ENCODE peak calls at places on chromosomes 1 and 21, in five cellular contexts. M is mesendoderm, Z is GM23248, F is fibroblast of lung, J is neuronal stem cell. S is an unnamed sample.

GRCh38 chr1:17200756-17201155 is 4.2 kb upstream of the PADI1 start:
- DNase-seq in M (no peak), J (no peak), Z (no peak), F (no peak), S (no peak)

GRCh38 chr1:150267896-150268295 is 920 bp downstream of the APH1A start:
- DNase-seq in Z (peak), M (no peak), J (no peak), F (no peak), S (no peak)

GRCh38 chr1:29686012-29686930 is 449.9 kb downstream of the PTPRU start:
- DNase-seq in M (no peak), Z (peak), J (no peak), F (no peak), S (no peak)

GRCh38 chr21:43774163-43774562 is 1.9 kb downstream of the CSTB start:
- DNase-seq in Z (no peak), F (no peak), J (no peak), M (no peak), S (no peak)

GRCh38 chr1:21124846-21125245 is 51.9 kb downstream of the EIF4G3 start:
- DNase-seq in Z (peak), J (no peak), F (peak), M (no peak), S (no peak)

GRCh38 chr1:218751208-218751948 is 406.2 kb downstream of the TGFB2 start:
- DNase-seq in Z (no peak), F (no peak), M (no peak), J (no peak), S (no peak)

GRCh38 chr1:201495447-201496295 is 11.3 kb downstream of the CSRP1 start:
- DNase-seq in M (no peak), Z (peak), F (peak), J (no peak), S (no peak)

GRCh38 chr1:98133151-98133550 is 212.3 kb upstream of the DPYD start:
- DNase-seq in J (no peak), M (no peak), F (no peak), Z (peak), S (no peak)

GRCh38 chr1:64539279-64539678 is 69.3 kb downstream of the CACHD1 start:
- DNase-seq in J (no peak), F (no peak), Z (no peak), M (no peak), S (no peak)

GRCh38 chr1:64537942-64538341 is 68.0 kb downstream of the CACHD1 start:
- DNase-seq in J (no peak), F (no peak), M (no peak), Z (no peak), S (no peak)

GRCh38 chr1:64538389-64538788 is 68.5 kb downstream of the CACHD1 start:
- DNase-seq in M (no peak), J (no peak), F (no peak), Z (no peak), S (no peak)

GRCh38 chr1:64540265-64540791 is 70.4 kb downstream of the CACHD1 start:
- DNase-seq in J (no peak), Z (peak), M (peak), F (peak), S (no peak)

GRCh38 chr1:64539808-64540207 is 69.9 kb downstream of the CACHD1 start:
- DNase-seq in F (peak), J (no peak), M (no peak), Z (peak), S (no peak)
- H3K9ac ChIP-seq in F (no peak), J (no peak), M (no peak), Z (peak), S (no peak)

GRCh38 chr1:162391790-162392563 is 10.4 kb downstream of the C1orf226 start:
- DNase-seq in Z (peak), F (peak), J (peak), M (peak), S (peak)
- H3K9ac ChIP-seq in Z (no peak), F (no peak), J (no peak), M (no peak), S (no peak)

DNA sequence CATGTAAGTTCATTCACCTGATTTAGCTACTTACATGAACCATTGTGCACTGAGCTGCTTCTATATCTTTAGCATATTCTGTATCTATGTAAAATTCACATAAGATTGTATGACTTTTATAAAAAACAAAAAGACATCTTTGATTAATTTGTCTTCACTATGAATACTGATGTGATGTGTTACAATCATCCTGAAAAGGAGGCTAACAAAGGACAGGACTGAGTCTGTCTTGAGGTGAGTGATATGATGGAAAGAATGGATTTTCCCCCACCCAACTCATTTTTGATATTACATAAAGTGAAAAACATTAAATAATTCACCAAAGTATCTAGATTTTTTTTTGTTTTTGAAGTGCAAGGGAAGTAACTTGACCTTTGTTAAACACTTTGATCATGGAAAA is 9.7 kb downstream of the PTPRC start:
- DNase-seq in M (no peak), Z (no peak), F (no peak), J (no peak), S (no peak)
- H3K9ac ChIP-seq in M (no peak), Z (no peak), F (no peak), J (no peak), S (no peak)

GRCh38 chr1:15526021-15526489 is 593 bp upstream of the DNAJC16 start:
- DNase-seq in F (no peak), M (no peak), J (no peak), Z (no peak), S (no peak)
- H3K9ac ChIP-seq in F (no peak), M (no peak), J (no peak), Z (peak), S (peak)

GRCh38 chr1:155990340-155990739 is 12.0 kb upstream of the ARHGEF2 start:
- DNase-seq in F (no peak), J (no peak), Z (no peak), M (no peak), S (no peak)

GRCh38 chr1:156001021-156001681 is 19.6 kb downstream of the SSR2 start:
- DNase-seq in M (no peak), J (no peak), Z (no peak), F (no peak), S (no peak)

GRCh38 chr1:156001682-156002171 is 19.0 kb downstream of the SSR2 start:
- DNase-seq in J (no peak), M (no peak), Z (no peak), F (peak), S (no peak)

GRCh38 chr1:155993595-155993994 is 15.2 kb upstream of the ARHGEF2 start:
- DNase-seq in Z (no peak), F (no peak), M (no peak), J (no peak), S (no peak)

GRCh38 chr1:155996166-155996565 is 17.8 kb upstream of the ARHGEF2 start:
- DNase-seq in J (no peak), M (peak), F (no peak), Z (no peak), S (no peak)
- H3K9ac ChIP-seq in J (no peak), M (no peak), F (no peak), Z (no peak), S (no peak)

S was measured in DND-41.